ENCODE peak calls at places on chromosomes 2 and 18, in six cellular contexts. S is NCI-H1436; Q is mesendoderm; I is HT1080; F is stimulated activated CD4-positive, alpha-beta T cell treated with anti-CD3 and anti-CD28 coated beads, Interleukin-15, amount 100 ng/mL, for 24 hours; D is mucosa of descending colon. M is an unnamed sample.

GRCh38 chr2:143399679-143400078 is 270.5 kb downstream of the ARHGAP15 start:
- DNase-seq in S (no peak), Q (no peak), I (no peak), F (no peak), D (no peak), M (no peak)

GRCh38 chr18:8084160-8084559 is 517.0 kb downstream of the PTPRM start:
- DNase-seq in S (peak), Q (peak), I (peak), F (peak), D (no peak), M (no peak)

GRCh38 chr2:23988371-23988770 is 21.5 kb upstream of the MFSD2B start:
- DNase-seq in S (no peak), Q (no peak), I (peak), F (no peak), D (no peak), M (no peak)

GRCh38 chr18:58355243-58355642 is 273.6 kb downstream of the ALPK2 start:
- DNase-seq in S (no peak), Q (no peak), I (no peak), F (no peak), D (no peak), M (no peak)

GRCh38 chr18:78607221-78607620 is 372.4 kb upstream of the SALL3 start:
- DNase-seq in S (no peak), Q (no peak), I (no peak), F (no peak), D (no peak), M (no peak)

GRCh38 chr2:38947241-38948239 is 57.9 kb downstream of the ARHGEF33 start:
- DNase-seq in S (peak), Q (peak), I (peak), F (peak), D (peak), M (peak)

GRCh38 chr2:36246320-36246990 is 109.1 kb upstream of the CRIM1 start:
- DNase-seq in S (no peak), Q (no peak), I (peak), F (no peak), D (no peak), M (no peak)

GRCh38 chr2:120347387-120348010 is 1.6 kb downstream of the INHBB start:
- DNase-seq in S (no peak), Q (peak), I (no peak), F (no peak), D (no peak), M (no peak)

GRCh38 chr2:1049691-1050090 is 99.0 kb downstream of the SNTG2 start:
- DNase-seq in S (no peak), Q (no peak), I (peak), F (no peak), D (no peak), M (no peak)

GRCh38 chr2:108959401-108959800 is 29.6 kb downstream of the EDAR start:
- DNase-seq in S (no peak), Q (no peak), I (no peak), F (no peak), D (no peak), M (no peak)

GRCh38 chr2:165647409-165647808 is 146.6 kb downstream of the GALNT3 start:
- DNase-seq in S (no peak), Q (no peak), I (no peak), F (no peak), D (no peak), M (no peak)

GRCh38 chr2:9178905-9179571 is 27.6 kb upstream of the ASAP2 start:
- DNase-seq in S (peak), Q (no peak), I (peak), F (no peak), D (peak), M (no peak)

GRCh38 chr2:42618972-42619371 is 50.5 kb downstream of the MTA3 start:
- DNase-seq in S (no peak), Q (peak), I (peak), F (no peak), D (no peak), M (no peak)

GRCh38 chr2:100627653-100628300 is 65.0 kb downstream of the PDCL3 start:
- DNase-seq in S (no peak), Q (no peak), I (no peak), F (no peak), D (no peak), M (no peak)

GRCh38 chr2:235889302-235889630 is 278.9 kb downstream of the GBX2 start:
- DNase-seq in S (no peak), Q (no peak), I (no peak), F (no peak), D (no peak), M (no peak)

GRCh38 chr2:158775273-158776027 is 19.7 kb upstream of the DAPL1 start:
- DNase-seq in S (no peak), Q (no peak), I (no peak), F (no peak), D (no peak), M (no peak)

GRCh38 chr2:25920326-25920725 is 42.0 kb upstream of the ASXL2 start:
- DNase-seq in S (no peak), Q (no peak), I (no peak), F (no peak), D (no peak), M (no peak)

GRCh38 chr2:21728133-21728532 is 604.4 kb downstream of the TDRD15 start:
- DNase-seq in S (no peak), Q (no peak), I (no peak), F (no peak), D (no peak), M (no peak)

GRCh38 chr18:59238385-59238784 is 18.4 kb downstream of the GRP start:
- DNase-seq in S (peak), Q (no peak), I (no peak), F (no peak), D (no peak), M (no peak)

GRCh38 chr18:62523631-62524442 is 1.0 kb downstream of the ZCCHC2 start:
- DNase-seq in S (no peak), Q (peak), I (peak), F (peak), D (peak), M (peak)

GRCh38 chr2:64462940-64463339 is 9.0 kb downstream of the LGALSL start:
- DNase-seq in S (no peak), Q (no peak), I (no peak), F (no peak), D (no peak), M (no peak)

M was measured in activated CD4-positive, CD25-positive, alpha-beta regulatory T cell.